ENCODE peak calls at places on chromosomes 16 and 17, in nine cellular contexts. One of them, this sample, is unnamed.
A peak's percentile ranks its signal among the peaks of the same experiment; 100 is the strongest.

GRCh38 chr17:58960068-58960467 is 146.6 kb downstream of the TRIM37 start:
- DNase-seq in Calu3: peak; percentile 37
- DNase-seq in ELR: peak; percentile 76
- DNase-seq in stimulated activated CD8-positive, alpha-beta memory T cell treated with anti-CD3 and anti-CD28 coated beads, Interleukin-15, amount 100 ng/mL, for 4 hours: no peak
- DNase-seq in hypothalamus: no peak
- DNase-seq in NCI-H2171: no peak
- DNase-seq in endodermal cell: no peak
- DNase-seq in ACHN: peak; percentile 80
- DNase-seq in mucosa of descending colon: no peak
- DNase-seq in this sample: peak; percentile 19

GRCh38 chr17:68700391-68700790 is 99.2 kb upstream of the FAM20A start:
- DNase-seq in Calu3: no peak
- DNase-seq in ELR: no peak
- DNase-seq in stimulated activated CD8-positive, alpha-beta memory T cell treated with anti-CD3 and anti-CD28 coated beads, Interleukin-15, amount 100 ng/mL, for 4 hours: no peak
- DNase-seq in hypothalamus: no peak
- DNase-seq in NCI-H2171: no peak
- DNase-seq in endodermal cell: no peak
- DNase-seq in ACHN: no peak
- DNase-seq in mucosa of descending colon: no peak
- DNase-seq in this sample: no peak

GRCh38 chr16:4487955-4488481 is 11.8 kb downstream of the HMOX2 start:
- DNase-seq in Calu3: no peak
- DNase-seq in ELR: peak; percentile 40
- DNase-seq in stimulated activated CD8-positive, alpha-beta memory T cell treated with anti-CD3 and anti-CD28 coated beads, Interleukin-15, amount 100 ng/mL, for 4 hours: no peak
- DNase-seq in hypothalamus: no peak
- DNase-seq in NCI-H2171: no peak
- DNase-seq in endodermal cell: no peak
- DNase-seq in ACHN: peak; percentile 72
- DNase-seq in mucosa of descending colon: no peak
- DNase-seq in this sample: no peak

GRCh38 chr16:17018715-17019014 is 452.1 kb downstream of the XYLT1 start:
- DNase-seq in Calu3: no peak
- DNase-seq in ELR: no peak
- DNase-seq in stimulated activated CD8-positive, alpha-beta memory T cell treated with anti-CD3 and anti-CD28 coated beads, Interleukin-15, amount 100 ng/mL, for 4 hours: no peak
- DNase-seq in hypothalamus: no peak
- DNase-seq in NCI-H2171: no peak
- DNase-seq in endodermal cell: no peak
- DNase-seq in ACHN: no peak
- DNase-seq in mucosa of descending colon: no peak
- DNase-seq in this sample: no peak

GRCh38 chr16:23699100-23699499 is 13.9 kb downstream of the ERN2 start:
- DNase-seq in Calu3: peak; percentile 90
- DNase-seq in ELR: no peak
- DNase-seq in stimulated activated CD8-positive, alpha-beta memory T cell treated with anti-CD3 and anti-CD28 coated beads, Interleukin-15, amount 100 ng/mL, for 4 hours: no peak
- DNase-seq in hypothalamus: no peak
- DNase-seq in NCI-H2171: no peak
- DNase-seq in endodermal cell: no peak
- DNase-seq in ACHN: no peak
- DNase-seq in mucosa of descending colon: peak; percentile 80
- DNase-seq in this sample: no peak

GRCh38 chr16:25033852-25034251 is 18.7 kb upstream of the ARHGAP17 start:
- DNase-seq in Calu3: no peak
- DNase-seq in ELR: peak; percentile 81
- DNase-seq in stimulated activated CD8-positive, alpha-beta memory T cell treated with anti-CD3 and anti-CD28 coated beads, Interleukin-15, amount 100 ng/mL, for 4 hours: no peak
- DNase-seq in hypothalamus: no peak
- DNase-seq in NCI-H2171: no peak
- DNase-seq in endodermal cell: no peak
- DNase-seq in ACHN: peak; percentile 86
- DNase-seq in mucosa of descending colon: no peak
- DNase-seq in this sample: no peak

GRCh38 chr16:87843678-87844373 is 25.5 kb downstream of the SLC7A5 start:
- DNase-seq in Calu3: no peak
- DNase-seq in ELR: no peak
- DNase-seq in stimulated activated CD8-positive, alpha-beta memory T cell treated with anti-CD3 and anti-CD28 coated beads, Interleukin-15, amount 100 ng/mL, for 4 hours: no peak
- DNase-seq in hypothalamus: no peak
- DNase-seq in NCI-H2171: no peak
- DNase-seq in endodermal cell: no peak
- DNase-seq in ACHN: no peak
- DNase-seq in mucosa of descending colon: no peak
- DNase-seq in this sample: no peak

GRCh38 chr17:55159251-55159650 is 105.5 kb upstream of the HLF start:
- DNase-seq in Calu3: no peak
- DNase-seq in ELR: peak; percentile 19
- DNase-seq in stimulated activated CD8-positive, alpha-beta memory T cell treated with anti-CD3 and anti-CD28 coated beads, Interleukin-15, amount 100 ng/mL, for 4 hours: no peak
- DNase-seq in hypothalamus: no peak
- DNase-seq in NCI-H2171: no peak
- DNase-seq in endodermal cell: no peak
- DNase-seq in ACHN: no peak
- DNase-seq in mucosa of descending colon: no peak
- DNase-seq in this sample: no peak

GRCh38 chr17:39629894-39630293 is 3.1 kb downstream of the PPP1R1B start:
- DNase-seq in Calu3: peak; percentile 81
- DNase-seq in ELR: no peak
- DNase-seq in stimulated activated CD8-positive, alpha-beta memory T cell treated with anti-CD3 and anti-CD28 coated beads, Interleukin-15, amount 100 ng/mL, for 4 hours: no peak
- DNase-seq in hypothalamus: no peak
- DNase-seq in NCI-H2171: no peak
- DNase-seq in endodermal cell: no peak
- DNase-seq in ACHN: no peak
- DNase-seq in mucosa of descending colon: no peak
- DNase-seq in this sample: no peak

GRCh38 chr16:53378138-53378537 is 56.1 kb upstream of the RBL2 start:
- DNase-seq in Calu3: no peak
- DNase-seq in ELR: no peak
- DNase-seq in stimulated activated CD8-positive, alpha-beta memory T cell treated with anti-CD3 and anti-CD28 coated beads, Interleukin-15, amount 100 ng/mL, for 4 hours: no peak
- DNase-seq in hypothalamus: no peak
- DNase-seq in NCI-H2171: no peak
- DNase-seq in endodermal cell: no peak
- DNase-seq in ACHN: no peak
- DNase-seq in mucosa of descending colon: no peak
- DNase-seq in this sample: no peak

GRCh38 chr16:12229759-12230594 is 253.4 kb downstream of the SNX29 start:
- DNase-seq in Calu3: no peak
- DNase-seq in ELR: peak; percentile 76
- DNase-seq in stimulated activated CD8-positive, alpha-beta memory T cell treated with anti-CD3 and anti-CD28 coated beads, Interleukin-15, amount 100 ng/mL, for 4 hours: no peak
- DNase-seq in hypothalamus: no peak
- DNase-seq in NCI-H2171: peak; percentile 30
- DNase-seq in endodermal cell: no peak
- DNase-seq in ACHN: no peak
- DNase-seq in mucosa of descending colon: no peak
- DNase-seq in this sample: peak; percentile 14

GRCh38 chr17:9726291-9726690 is 65.1 kb downstream of the DHRS7C start:
- DNase-seq in Calu3: no peak
- DNase-seq in ELR: no peak
- DNase-seq in stimulated activated CD8-positive, alpha-beta memory T cell treated with anti-CD3 and anti-CD28 coated beads, Interleukin-15, amount 100 ng/mL, for 4 hours: no peak
- DNase-seq in hypothalamus: no peak
- DNase-seq in NCI-H2171: no peak
- DNase-seq in endodermal cell: no peak
- DNase-seq in ACHN: no peak
- DNase-seq in mucosa of descending colon: no peak
- DNase-seq in this sample: no peak

GRCh38 chr17:79714129-79714528 is 16.6 kb upstream of the ENPP7 start:
- DNase-seq in Calu3: no peak
- DNase-seq in ELR: no peak
- DNase-seq in stimulated activated CD8-positive, alpha-beta memory T cell treated with anti-CD3 and anti-CD28 coated beads, Interleukin-15, amount 100 ng/mL, for 4 hours: no peak
- DNase-seq in hypothalamus: no peak
- DNase-seq in NCI-H2171: no peak
- DNase-seq in endodermal cell: no peak
- DNase-seq in ACHN: no peak
- DNase-seq in mucosa of descending colon: no peak
- DNase-seq in this sample: no peak

GRCh38 chr16:14289692-14290340 is 218.7 kb downstream of the MRTFB start:
- DNase-seq in Calu3: peak; percentile 54
- DNase-seq in ELR: peak; percentile 54
- DNase-seq in stimulated activated CD8-positive, alpha-beta memory T cell treated with anti-CD3 and anti-CD28 coated beads, Interleukin-15, amount 100 ng/mL, for 4 hours: no peak
- DNase-seq in hypothalamus: no peak
- DNase-seq in NCI-H2171: no peak
- DNase-seq in endodermal cell: peak; percentile 82
- DNase-seq in ACHN: peak; percentile 63
- DNase-seq in mucosa of descending colon: no peak
- DNase-seq in this sample: peak; percentile 14

GRCh38 chr17:46770818-46771600 is 47.5 kb downstream of the WNT3 start:
- DNase-seq in Calu3: peak; percentile 82
- DNase-seq in ELR: peak; percentile 75
- DNase-seq in stimulated activated CD8-positive, alpha-beta memory T cell treated with anti-CD3 and anti-CD28 coated beads, Interleukin-15, amount 100 ng/mL, for 4 hours: no peak
- DNase-seq in hypothalamus: peak; percentile 39
- DNase-seq in NCI-H2171: peak; percentile 20
- DNase-seq in endodermal cell: peak; percentile 91
- DNase-seq in ACHN: peak; percentile 65
- DNase-seq in mucosa of descending colon: peak; percentile 70
- DNase-seq in this sample: peak; percentile 12

GRCh38 chr17:9217151-9218067 is 196.1 kb downstream of the NTN1 start:
- DNase-seq in Calu3: no peak
- DNase-seq in ELR: peak; percentile 53
- DNase-seq in stimulated activated CD8-positive, alpha-beta memory T cell treated with anti-CD3 and anti-CD28 coated beads, Interleukin-15, amount 100 ng/mL, for 4 hours: no peak
- DNase-seq in hypothalamus: no peak
- DNase-seq in NCI-H2171: no peak
- DNase-seq in endodermal cell: peak; percentile 54
- DNase-seq in ACHN: no peak
- DNase-seq in mucosa of descending colon: no peak
- DNase-seq in this sample: no peak

GRCh38 chr16:26593700-26594099 is 473.0 kb upstream of the C16orf82 start:
- DNase-seq in Calu3: no peak
- DNase-seq in ELR: no peak
- DNase-seq in stimulated activated CD8-positive, alpha-beta memory T cell treated with anti-CD3 and anti-CD28 coated beads, Interleukin-15, amount 100 ng/mL, for 4 hours: no peak
- DNase-seq in hypothalamus: no peak
- DNase-seq in NCI-H2171: no peak
- DNase-seq in endodermal cell: peak; percentile 35
- DNase-seq in ACHN: no peak
- DNase-seq in mucosa of descending colon: no peak
- DNase-seq in this sample: no peak

GRCh38 chr17:35981246-35981645 is at the start of gene CCL16:
- DNase-seq in Calu3: no peak
- DNase-seq in ELR: no peak
- DNase-seq in stimulated activated CD8-positive, alpha-beta memory T cell treated with anti-CD3 and anti-CD28 coated beads, Interleukin-15, amount 100 ng/mL, for 4 hours: no peak
- DNase-seq in hypothalamus: no peak
- DNase-seq in NCI-H2171: no peak
- DNase-seq in endodermal cell: no peak
- DNase-seq in ACHN: no peak
- DNase-seq in mucosa of descending colon: no peak
- DNase-seq in this sample: no peak

GRCh38 chr17:77317091-77317519 is 176.3 kb downstream of the SEC14L1 start:
- DNase-seq in Calu3: no peak
- DNase-seq in ELR: no peak
- DNase-seq in stimulated activated CD8-positive, alpha-beta memory T cell treated with anti-CD3 and anti-CD28 coated beads, Interleukin-15, amount 100 ng/mL, for 4 hours: no peak
- DNase-seq in hypothalamus: no peak
- DNase-seq in NCI-H2171: no peak
- DNase-seq in endodermal cell: peak; percentile 53
- DNase-seq in ACHN: no peak
- DNase-seq in mucosa of descending colon: peak; percentile 28
- DNase-seq in this sample: no peak

GRCh38 chr16:66588981-66589713 is 9.9 kb downstream of the CMTM2 start:
- DNase-seq in Calu3: peak; percentile 54
- DNase-seq in ELR: peak; percentile 62
- DNase-seq in stimulated activated CD8-positive, alpha-beta memory T cell treated with anti-CD3 and anti-CD28 coated beads, Interleukin-15, amount 100 ng/mL, for 4 hours: peak; percentile 45
- DNase-seq in hypothalamus: no peak
- DNase-seq in NCI-H2171: no peak
- DNase-seq in endodermal cell: peak; percentile 84
- DNase-seq in ACHN: peak; percentile 66
- DNase-seq in mucosa of descending colon: peak; percentile 59
- DNase-seq in this sample: no peak

GRCh38 chr17:45227631-45228120 is 6.0 kb downstream of the FMNL1 start:
- DNase-seq in Calu3: no peak
- DNase-seq in ELR: no peak
- DNase-seq in stimulated activated CD8-positive, alpha-beta memory T cell treated with anti-CD3 and anti-CD28 coated beads, Interleukin-15, amount 100 ng/mL, for 4 hours: no peak
- DNase-seq in hypothalamus: no peak
- DNase-seq in NCI-H2171: no peak
- DNase-seq in endodermal cell: no peak
- DNase-seq in ACHN: no peak
- DNase-seq in mucosa of descending colon: no peak
- DNase-seq in this sample: no peak

GRCh38 chr16:27706803-27707685 is 157.1 kb downstream of the KATNIP start:
- DNase-seq in Calu3: no peak
- DNase-seq in ELR: no peak
- DNase-seq in stimulated activated CD8-positive, alpha-beta memory T cell treated with anti-CD3 and anti-CD28 coated beads, Interleukin-15, amount 100 ng/mL, for 4 hours: no peak
- DNase-seq in hypothalamus: no peak
- DNase-seq in NCI-H2171: no peak
- DNase-seq in endodermal cell: no peak
- DNase-seq in ACHN: no peak
- DNase-seq in mucosa of descending colon: no peak
- DNase-seq in this sample: no peak

GRCh38 chr17:14748036-14748715 is 447.3 kb downstream of the HS3ST3B1 start:
- DNase-seq in Calu3: no peak
- DNase-seq in ELR: peak; percentile 48
- DNase-seq in stimulated activated CD8-positive, alpha-beta memory T cell treated with anti-CD3 and anti-CD28 coated beads, Interleukin-15, amount 100 ng/mL, for 4 hours: no peak
- DNase-seq in hypothalamus: no peak
- DNase-seq in NCI-H2171: no peak
- DNase-seq in endodermal cell: no peak
- DNase-seq in ACHN: no peak
- DNase-seq in mucosa of descending colon: no peak
- DNase-seq in this sample: no peak

GRCh38 chr16:79099701-79100100 is 500.8 kb downstream of the MAF start:
- DNase-seq in Calu3: no peak
- DNase-seq in ELR: no peak
- DNase-seq in stimulated activated CD8-positive, alpha-beta memory T cell treated with anti-CD3 and anti-CD28 coated beads, Interleukin-15, amount 100 ng/mL, for 4 hours: no peak
- DNase-seq in hypothalamus: no peak
- DNase-seq in NCI-H2171: no peak
- DNase-seq in endodermal cell: no peak
- DNase-seq in ACHN: no peak
- DNase-seq in mucosa of descending colon: no peak
- DNase-seq in this sample: no peak

GRCh38 chr16:27972500-27972899 is 91.0 kb downstream of the GSG1L start:
- DNase-seq in Calu3: peak; percentile 58
- DNase-seq in ELR: peak; percentile 59
- DNase-seq in stimulated activated CD8-positive, alpha-beta memory T cell treated with anti-CD3 and anti-CD28 coated beads, Interleukin-15, amount 100 ng/mL, for 4 hours: no peak
- DNase-seq in hypothalamus: no peak
- DNase-seq in NCI-H2171: peak; percentile 46
- DNase-seq in endodermal cell: peak; percentile 81
- DNase-seq in ACHN: peak; percentile 68
- DNase-seq in mucosa of descending colon: no peak
- DNase-seq in this sample: peak; percentile 54

GRCh38 chr16:3012246-3012645 is 477 bp upstream of the CLDN9 start:
- DNase-seq in Calu3: peak; percentile 49
- DNase-seq in ELR: no peak
- DNase-seq in stimulated activated CD8-positive, alpha-beta memory T cell treated with anti-CD3 and anti-CD28 coated beads, Interleukin-15, amount 100 ng/mL, for 4 hours: no peak
- DNase-seq in hypothalamus: no peak
- DNase-seq in NCI-H2171: peak; percentile 96
- DNase-seq in endodermal cell: peak; percentile 73
- DNase-seq in ACHN: no peak
- DNase-seq in mucosa of descending colon: no peak
- DNase-seq in this sample: no peak

GRCh38 chr16:85321856-85322271 is 209.6 kb upstream of the CIBAR2 start:
- DNase-seq in Calu3: no peak
- DNase-seq in ELR: peak; percentile 69
- DNase-seq in stimulated activated CD8-positive, alpha-beta memory T cell treated with anti-CD3 and anti-CD28 coated beads, Interleukin-15, amount 100 ng/mL, for 4 hours: no peak
- DNase-seq in hypothalamus: peak; percentile 77
- DNase-seq in NCI-H2171: no peak
- DNase-seq in endodermal cell: no peak
- DNase-seq in ACHN: peak; percentile 20
- DNase-seq in mucosa of descending colon: peak; percentile 81
- DNase-seq in this sample: no peak

GRCh38 chr17:82865996-82866395 is 26.2 kb upstream of the ZNF750 start:
- DNase-seq in Calu3: no peak
- DNase-seq in ELR: no peak
- DNase-seq in stimulated activated CD8-positive, alpha-beta memory T cell treated with anti-CD3 and anti-CD28 coated beads, Interleukin-15, amount 100 ng/mL, for 4 hours: no peak
- DNase-seq in hypothalamus: no peak
- DNase-seq in NCI-H2171: no peak
- DNase-seq in endodermal cell: no peak
- DNase-seq in ACHN: no peak
- DNase-seq in mucosa of descending colon: peak; percentile 18
- DNase-seq in this sample: no peak

GRCh38 chr17:3773511-3773910 is 27.5 kb downstream of the ITGAE start:
- DNase-seq in Calu3: no peak
- DNase-seq in ELR: peak; percentile 78
- DNase-seq in stimulated activated CD8-positive, alpha-beta memory T cell treated with anti-CD3 and anti-CD28 coated beads, Interleukin-15, amount 100 ng/mL, for 4 hours: no peak
- DNase-seq in hypothalamus: no peak
- DNase-seq in NCI-H2171: no peak
- DNase-seq in endodermal cell: no peak
- DNase-seq in ACHN: peak; percentile 54
- DNase-seq in mucosa of descending colon: no peak
- DNase-seq in this sample: no peak

GRCh38 chr17:28747046-28747691 is 3.4 kb downstream of the TRAF4 start:
- DNase-seq in Calu3: peak; percentile 85
- DNase-seq in ELR: no peak
- DNase-seq in stimulated activated CD8-positive, alpha-beta memory T cell treated with anti-CD3 and anti-CD28 coated beads, Interleukin-15, amount 100 ng/mL, for 4 hours: no peak
- DNase-seq in hypothalamus: peak; percentile 65
- DNase-seq in NCI-H2171: peak; percentile 45
- DNase-seq in endodermal cell: peak; percentile 65
- DNase-seq in ACHN: no peak
- DNase-seq in mucosa of descending colon: no peak
- DNase-seq in this sample: peak; percentile 77

GRCh38 chr17:81200695-81201580 is 21.8 kb downstream of the CEP131 start:
- DNase-seq in Calu3: peak; percentile 73
- DNase-seq in ELR: peak; percentile 83
- DNase-seq in stimulated activated CD8-positive, alpha-beta memory T cell treated with anti-CD3 and anti-CD28 coated beads, Interleukin-15, amount 100 ng/mL, for 4 hours: no peak
- DNase-seq in hypothalamus: peak; percentile 32
- DNase-seq in NCI-H2171: peak; percentile 21
- DNase-seq in endodermal cell: peak; percentile 81
- DNase-seq in ACHN: peak; percentile 75
- DNase-seq in mucosa of descending colon: no peak
- DNase-seq in this sample: peak; percentile 61